ENCODE peak calls at places on chromosomes 16 and 17, in six cellular contexts. F, A, G, P, S and Z are unnamed samples.

GRCh38 chr17:48074322-48075054 is 26.3 kb downstream of the NFE2L1 start:
- DNase-seq in S (peak), F (peak), G (peak), A (peak), P (peak), Z (peak)

GRCh38 chr17:83154311-83155127 is 75.1 kb downstream of the METRNL start:
- DNase-seq in A (no peak), P (no peak), F (no peak), S (no peak), G (no peak), Z (no peak)

GRCh38 chr16:30395155-30395991 is at the start of gene ZNF48:
- DNase-seq in S (peak), F (peak), A (peak), P (peak), G (peak), Z (peak)

GRCh38 chr17:62854026-62854425 is 45.9 kb upstream of the MARCHF10 start:
- DNase-seq in F (no peak), S (no peak), P (no peak), G (no peak), A (no peak), Z (no peak)

GRCh38 chr16:23423496-23424049 is 29.4 kb downstream of the COG7 start:
- DNase-seq in A (peak), S (peak), G (no peak), F (no peak), P (peak), Z (no peak)

GRCh38 chr16:3175157-3176153 is 12.5 kb upstream of the OR1F1 start:
- DNase-seq in G (no peak), F (no peak), A (peak), P (peak), S (no peak), Z (no peak)

GRCh38 chr17:30351730-30352129 is 17.9 kb upstream of the TMIGD1 start:
- DNase-seq in G (no peak), P (no peak), F (no peak), S (no peak), A (no peak), Z (no peak)

GRCh38 chr17:19281161-19281560 is 44.0 kb downstream of the EPN2 start:
- DNase-seq in F (no peak), A (no peak), G (no peak), P (no peak), S (no peak), Z (no peak)

GRCh38 chr17:5035356-5035755 is at the start of gene SLC52A1:
- DNase-seq in F (no peak), G (no peak), S (no peak), A (no peak), P (no peak), Z (no peak)

GRCh38 chr17:36935681-36936454 is 1.4 kb upstream of the LHX1 start:
- DNase-seq in G (no peak), A (no peak), S (peak), F (no peak), P (no peak), Z (no peak)

GRCh38 chr17:67576471-67576870 is 141.3 kb upstream of the NOL11 start:
- DNase-seq in G (no peak), S (no peak), P (no peak), A (no peak), F (no peak), Z (no peak)

GRCh38 chr17:45293413-45294211 is 23.2 kb downstream of the MAP3K14 start:
- DNase-seq in F (no peak), P (peak), A (peak), S (no peak), G (no peak), Z (no peak)

GRCh38 chr16:12459401-12459791 is 344.3 kb downstream of the CPPED1 start:
- DNase-seq in G (no peak), S (no peak), P (no peak), A (no peak), F (no peak), Z (no peak)

GRCh38 chr17:71237903-71238538 is 882.8 kb upstream of the SOX9 start:
- DNase-seq in S (peak), G (no peak), A (peak), P (peak), F (no peak), Z (no peak)

GRCh38 chr17:17513626-17514025 is 17.4 kb upstream of the RASD1 start:
- DNase-seq in G (no peak), A (no peak), P (no peak), F (no peak), S (no peak), Z (no peak)

GRCh38 chr16:20875358-20875656 is 24.9 kb downstream of the DCUN1D3 start:
- DNase-seq in G (peak), A (no peak), S (no peak), P (no peak), F (no peak), Z (no peak)

GRCh38 chr16:17334096-17334495 is 136.7 kb downstream of the XYLT1 start:
- DNase-seq in P (no peak), A (no peak), G (no peak), F (no peak), S (no peak), Z (no peak)

GRCh38 chr17:42378597-42379594 is 9.3 kb downstream of the STAT3 start:
- DNase-seq in S (no peak), F (no peak), A (no peak), G (peak), P (peak), Z (no peak)

GRCh38 chr16:74740795-74741304 is 33.8 kb downstream of the FA2H start:
- DNase-seq in F (no peak), S (no peak), G (no peak), A (peak), P (no peak), Z (no peak)

GRCh38 chr17:74860999-74861553 is 1.4 kb upstream of the GRIN2C start:
- DNase-seq in A (no peak), S (no peak), G (no peak), P (no peak), F (no peak), Z (no peak)

GRCh38 chr17:4485676-4486646 is 12.7 kb upstream of the SPNS2 start:
- DNase-seq in G (peak), P (no peak), F (peak), A (no peak), S (no peak), Z (peak)

GRCh38 chr16:78183437-78183836 is 84.0 kb downstream of the WWOX start:
- DNase-seq in F (no peak), P (no peak), G (no peak), S (no peak), A (no peak), Z (no peak)

GRCh38 chr16:84735846-84736586 is 36.2 kb downstream of the USP10 start:
- DNase-seq in G (no peak), F (peak), P (no peak), S (peak), A (no peak), Z (no peak)